ENCODE peak calls at places on chromosome X, in five cellular contexts. One of them, this sample, is unnamed.

GRCh38 chrX:70172226-70172625 is 5.1 kb upstream of the DGAT2L6 start:
- DNase-seq in A549: no peak
- DNase-seq in nephron progenitor cell: no peak
- DNase-seq in HCT116: no peak
- DNase-seq in fibroblast of mammary gland: peak
- DNase-seq in this sample: no peak

GRCh38 chrX:129959493-129959832 is 23.0 kb upstream of the BCORL1 start:
- DNase-seq in A549: no peak
- DNase-seq in nephron progenitor cell: peak
- DNase-seq in HCT116: no peak
- DNase-seq in fibroblast of mammary gland: peak
- DNase-seq in this sample: no peak

GRCh38 chrX:46376246-46376885 is 168.9 kb downstream of the ZNF674 start:
- DNase-seq in A549: peak
- DNase-seq in nephron progenitor cell: peak
- DNase-seq in HCT116: peak
- DNase-seq in fibroblast of mammary gland: peak
- DNase-seq in this sample: peak

GRCh38 chrX:17374619-17375360 is at the start of gene NHS:
- DNase-seq in A549: peak
- DNase-seq in nephron progenitor cell: peak
- DNase-seq in HCT116: peak
- DNase-seq in fibroblast of mammary gland: peak
- DNase-seq in this sample: peak

GRCh38 chrX:107298276-107298675 is 91.9 kb downstream of the DNAAF6 start:
- DNase-seq in A549: no peak
- DNase-seq in nephron progenitor cell: no peak
- DNase-seq in HCT116: no peak
- DNase-seq in fibroblast of mammary gland: no peak
- DNase-seq in this sample: peak

GRCh38 chrX:10062352-10062751 is 94.4 kb upstream of the CLCN4 start:
- DNase-seq in A549: no peak
- DNase-seq in nephron progenitor cell: no peak
- DNase-seq in HCT116: no peak
- DNase-seq in fibroblast of mammary gland: no peak
- DNase-seq in this sample: peak

GRCh38 chrX:68018248-68019203 is 414.8 kb downstream of the OPHN1 start:
- DNase-seq in A549: no peak
- DNase-seq in nephron progenitor cell: peak
- DNase-seq in HCT116: peak
- DNase-seq in fibroblast of mammary gland: peak
- DNase-seq in this sample: peak

GRCh38 chrX:31099536-31100090 is 27.8 kb upstream of the FTHL17 start:
- DNase-seq in A549: no peak
- DNase-seq in nephron progenitor cell: no peak
- DNase-seq in HCT116: no peak
- DNase-seq in fibroblast of mammary gland: no peak
- DNase-seq in this sample: no peak

GRCh38 chrX:14362731-14363130 is 166.6 kb upstream of the GLRA2 start:
- DNase-seq in A549: no peak
- DNase-seq in nephron progenitor cell: no peak
- DNase-seq in HCT116: no peak
- DNase-seq in fibroblast of mammary gland: peak
- DNase-seq in this sample: no peak

GRCh38 chrX:56782362-56782761 is 53.3 kb downstream of the NBDY start:
- DNase-seq in A549: no peak
- DNase-seq in nephron progenitor cell: no peak
- DNase-seq in HCT116: no peak
- DNase-seq in fibroblast of mammary gland: no peak
- DNase-seq in this sample: no peak

GRCh38 chrX:130975947-130976346 is 72.9 kb upstream of the ENOX2 start:
- DNase-seq in A549: peak
- DNase-seq in nephron progenitor cell: peak
- DNase-seq in HCT116: peak
- DNase-seq in fibroblast of mammary gland: peak
- DNase-seq in this sample: peak
- TF ChIP-seq CTCF in A549: peak
- TF ChIP-seq CTCF in nephron progenitor cell: peak
- TF ChIP-seq CTCF in HCT116: peak
- TF ChIP-seq CTCF in fibroblast of mammary gland: peak
- TF ChIP-seq CTCF in this sample: no peak

GRCh38 chrX:77505227-77505626 is 58.0 kb downstream of the FGF16 start:
- DNase-seq in A549: no peak
- DNase-seq in nephron progenitor cell: no peak
- DNase-seq in HCT116: no peak
- DNase-seq in fibroblast of mammary gland: peak
- DNase-seq in this sample: peak

GRCh38 chrX:77514177-77514576 is 67.0 kb downstream of the FGF16 start:
- DNase-seq in A549: no peak
- DNase-seq in nephron progenitor cell: no peak
- DNase-seq in HCT116: no peak
- DNase-seq in fibroblast of mammary gland: no peak
- DNase-seq in this sample: no peak

DNA sequence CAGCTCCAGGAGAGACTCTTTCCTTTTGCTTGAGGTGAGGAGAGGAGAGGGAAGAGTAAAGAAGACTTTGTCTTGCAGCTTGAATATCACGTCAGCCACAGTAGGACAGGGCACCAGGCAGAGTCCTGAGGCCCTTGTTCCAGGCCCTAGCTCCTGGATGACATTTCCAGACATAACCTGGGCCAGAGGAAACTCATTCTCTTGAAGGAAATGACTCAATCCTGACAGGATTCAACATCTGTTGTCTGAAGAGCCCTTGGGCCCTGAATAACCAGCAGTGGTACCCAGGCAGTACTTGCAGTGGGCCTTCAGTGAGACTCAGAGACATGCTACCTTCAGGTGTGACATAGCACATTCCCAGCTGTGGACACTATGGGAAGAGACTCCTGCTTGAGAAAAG is 62.8 kb downstream of the FGF16 start:
- DNase-seq in A549: no peak
- DNase-seq in nephron progenitor cell: no peak
- DNase-seq in HCT116: no peak
- DNase-seq in fibroblast of mammary gland: no peak
- DNase-seq in this sample: no peak
- TF ChIP-seq CTCF in A549: no peak
- TF ChIP-seq CTCF in nephron progenitor cell: no peak
- TF ChIP-seq CTCF in HCT116: no peak
- TF ChIP-seq CTCF in fibroblast of mammary gland: no peak
- TF ChIP-seq CTCF in this sample: no peak

DNA sequence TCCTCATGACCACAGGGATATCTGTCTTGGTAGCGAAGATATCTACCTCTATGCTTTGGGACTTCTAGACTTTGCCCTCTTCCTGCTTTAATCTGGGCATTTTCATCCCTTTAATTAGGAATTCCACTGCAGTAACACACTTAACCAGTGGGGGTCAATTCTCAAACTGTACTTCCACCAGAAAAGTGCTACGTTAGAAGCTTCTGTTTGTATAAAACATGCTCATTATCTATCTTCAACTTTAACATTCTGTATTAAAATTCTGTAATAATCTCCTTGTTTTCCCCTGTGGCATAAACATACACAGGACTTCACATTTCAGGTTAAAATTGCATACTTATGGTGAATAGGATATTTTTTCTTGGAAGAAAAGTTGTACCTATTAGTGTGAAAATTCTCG is 105.6 kb downstream of the AMMECR1 start:
- DNase-seq in A549: peak
- DNase-seq in nephron progenitor cell: no peak
- DNase-seq in HCT116: no peak
- DNase-seq in fibroblast of mammary gland: peak
- DNase-seq in this sample: no peak
- TF ChIP-seq CTCF in A549: no peak
- TF ChIP-seq CTCF in nephron progenitor cell: peak
- TF ChIP-seq CTCF in HCT116: peak
- TF ChIP-seq CTCF in fibroblast of mammary gland: peak
- TF ChIP-seq CTCF in this sample: no peak

DNA sequence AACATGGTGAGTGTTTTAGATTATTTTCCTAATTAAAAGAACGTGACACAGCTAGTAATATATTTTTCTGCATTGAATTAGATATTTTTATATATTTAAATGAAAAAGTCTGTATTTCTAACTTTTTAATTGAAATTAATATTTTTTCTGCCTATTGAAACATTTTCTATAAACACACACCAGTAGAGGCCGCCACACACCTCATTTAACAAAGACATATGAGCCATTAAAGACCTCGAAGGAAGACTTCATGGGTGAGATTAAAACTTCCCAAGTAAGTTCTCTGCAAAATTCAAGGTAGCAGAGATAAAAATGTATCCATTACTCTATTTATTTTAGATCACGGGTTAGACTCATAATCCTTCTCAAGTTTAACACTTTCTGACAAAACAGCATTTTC is 8.3 kb downstream of the SLITRK2 start:
- DNase-seq in A549: no peak
- DNase-seq in nephron progenitor cell: no peak
- DNase-seq in HCT116: no peak
- DNase-seq in fibroblast of mammary gland: peak
- DNase-seq in this sample: peak
- TF ChIP-seq CTCF in A549: peak
- TF ChIP-seq CTCF in nephron progenitor cell: peak
- TF ChIP-seq CTCF in HCT116: peak
- TF ChIP-seq CTCF in fibroblast of mammary gland: peak
- TF ChIP-seq CTCF in this sample: no peak

This sample was measured in Calu3.